ENCODE peak calls at places on chromosomes 12 and 14, in seven cellular contexts. Y, K, V, A, I, S and T are unnamed samples. For H3K4me1 and H3K9me3, the result is how much of the 10 kb centered on the place peaks cover.

GRCh38 chr12:38465020-38465419 is 148.4 kb downstream of the ALG10B start:
- DNase-seq in A (no peak), K (no peak), V (no peak), S (no peak), Y (no peak), I (no peak), T (no peak)

GRCh38 chr14:96042218-96042930 is 3.2 kb downstream of the C14orf132 start:
- DNase-seq in A (peak), I (no peak), K (no peak), V (no peak), S (no peak), Y (no peak), T (no peak)

GRCh38 chr12:121095544-121096198 is 37.0 kb upstream of the P2RX7 start:
- DNase-seq in V (peak), K (peak), I (peak), Y (peak), A (peak), S (peak), T (peak)

GRCh38 chr14:58626441-58626840 is 11.3 kb upstream of the DACT1 start:
- DNase-seq in Y (no peak), I (no peak), V (no peak), A (no peak), S (no peak), K (no peak), T (no peak)

GRCh38 chr12:1812650-1813302 is 7.6 kb upstream of the LRTM2 start:
- DNase-seq in K (no peak), I (peak), S (no peak), A (no peak), V (no peak), Y (no peak), T (no peak)

GRCh38 chr14:86824167-86824566 is 1168.8 kb downstream of the GALC start:
- DNase-seq in K (no peak), S (no peak), A (no peak), I (no peak), V (no peak), Y (no peak), T (no peak)

GRCh38 chr14:94038510-94038909 is 12.4 kb downstream of the OTUB2 start:
- DNase-seq in K (no peak), V (no peak), A (no peak), S (no peak), I (no peak), Y (no peak), T (peak)

GRCh38 chr14:29648045-29648444 is 279.6 kb downstream of the PRKD1 start:
- DNase-seq in Y (no peak), I (no peak), V (no peak), S (no peak), A (no peak), K (no peak), T (no peak)

GRCh38 chr14:35808076-35808657 is 928 bp downstream of the RALGAPA1 start:
- DNase-seq in K (no peak), I (peak), A (no peak), V (no peak), Y (no peak), S (no peak), T (peak)

GRCh38 chr14:51682411-51682810 is 30.7 kb downstream of the FRMD6 start:
- DNase-seq in Y (no peak), S (no peak), V (no peak), I (no peak), K (no peak), A (no peak), T (no peak)

GRCh38 chr12:51860986-51861385 is 12.5 kb upstream of the FIGNL2 start:
- DNase-seq in V (no peak), K (no peak), I (no peak), S (no peak), Y (no peak), A (no peak), T (no peak)

GRCh38 chr14:56341766-56342418 is 223.7 kb downstream of the PELI2 start:
- DNase-seq in V (no peak), Y (no peak), I (no peak), S (no peak), K (no peak), A (no peak), T (no peak)

GRCh38 chr12:110670161-110670701 is 18.7 kb downstream of the HVCN1 start:
- DNase-seq in Y (no peak), S (no peak), K (no peak), V (no peak), I (no peak), A (no peak), T (no peak)

GRCh38 chr12:116324684-116325664 is 47.5 kb upstream of the MED13L start:
- DNase-seq in S (no peak), A (no peak), Y (no peak), K (no peak), V (no peak), I (no peak), T (no peak)

GRCh38 chr12:22275847-22276246 is 58.7 kb downstream of the ST8SIA1 start:
- DNase-seq in S (peak), Y (peak), A (no peak), K (peak), V (peak), I (peak), T (peak)

GRCh38 chr14:20262642-20263128 is 23.6 kb downstream of the OR11H4 start:
- DNase-seq in S (no peak), A (no peak), V (no peak), I (no peak), Y (no peak), K (no peak), T (no peak)

GRCh38 chr14:32593290-32593942 is 264.3 kb downstream of the AKAP6 start:
- DNase-seq in V (no peak), I (no peak), A (no peak), Y (no peak), K (no peak), S (no peak), T (no peak)

GRCh38 chr14:72154645-72155378 is 222.6 kb downstream of the RGS6 start:
- DNase-seq in A (no peak), I (no peak), Y (no peak), V (no peak), S (no peak), K (no peak), T (no peak)

GRCh38 chr14:97408937-97409860 is 612.0 kb downstream of the VRK1 start:
- DNase-seq in V (no peak), Y (no peak), A (no peak), I (no peak), K (no peak), S (no peak), T (no peak)

GRCh38 chr14:97410667-97411286 is 613.6 kb downstream of the VRK1 start:
- DNase-seq in V (no peak), S (no peak), I (no peak), A (no peak), K (no peak), Y (no peak), T (no peak)

GRCh38 chr14:97411938-97412612 is 614.9 kb downstream of the VRK1 start:
- DNase-seq in K (no peak), I (no peak), S (no peak), A (no peak), V (no peak), Y (no peak), T (no peak)

GRCh38 chr14:97408503-97408902 is 611.3 kb downstream of the VRK1 start:
- DNase-seq in V (no peak), K (no peak), Y (no peak), S (no peak), A (no peak), I (no peak), T (no peak)

DNA sequence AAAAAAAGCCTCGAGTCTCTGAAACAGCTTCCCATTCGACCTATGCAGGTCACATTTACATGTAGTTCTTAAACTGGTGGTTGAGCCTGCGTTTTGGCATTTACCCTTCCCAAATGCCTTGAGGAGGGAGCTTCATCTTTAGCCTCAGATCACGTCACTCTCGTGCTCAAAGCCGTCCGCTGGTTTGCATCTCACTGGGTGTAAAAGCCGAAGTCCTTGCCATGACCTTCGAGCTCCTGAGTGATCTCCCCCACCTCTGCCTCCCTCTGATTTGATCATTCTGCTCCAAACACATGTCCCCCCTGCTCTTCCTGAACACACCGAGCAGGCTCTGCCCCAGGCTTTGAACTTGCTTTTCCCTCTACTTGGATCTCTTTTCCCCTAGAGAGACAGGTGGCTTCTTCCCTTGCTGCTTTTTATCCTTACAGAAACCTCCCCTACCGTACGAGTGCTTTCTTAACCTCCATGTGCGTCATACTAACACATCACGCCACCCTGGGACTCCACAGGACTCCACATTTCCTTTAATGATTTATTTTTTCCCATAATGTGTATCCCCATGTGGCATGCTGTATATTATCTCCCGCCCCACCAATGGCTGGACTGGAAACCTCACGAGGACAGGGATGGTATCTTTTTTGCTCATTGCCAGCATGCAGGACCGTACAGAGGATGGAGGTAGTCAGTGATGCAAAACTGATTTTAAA is 610.7 kb downstream of the VRK1 start:
- DNase-seq in K (no peak), A (no peak), I (no peak), S (no peak), Y (no peak), V (no peak), T (no peak)
- H3K4me1 ChIP-seq in K (under half), A (under half), I (under half), S (under half), Y (under half), V (under half), T (under half)

GRCh38 chr12:45745861-45746277 is 16.4 kb downstream of the ARID2 start:
- DNase-seq in Y (no peak), S (no peak), I (no peak), V (no peak), K (no peak), A (no peak), T (no peak)
- TF ChIP-seq CTCF in Y (peak), S (peak), I (peak), V (peak), K (no peak), A (peak), T (no peak)

GRCh38 chr12:132954471-132955048 is 1.5 kb downstream of the ZNF605 start:
- DNase-seq in Y (no peak), I (no peak), K (no peak), S (no peak), A (no peak), V (no peak), T (no peak)
- H3K9me3 ChIP-seq in Y (under half), I (under half), K (under half), S (under half), A (under half), V (under half), T (half or more)

GRCh38 chr14:24238123-24238522 is 4.3 kb downstream of the TINF2 start:
- DNase-seq in K (no peak), Y (no peak), S (no peak), A (peak), V (no peak), I (no peak), T (peak)

GRCh38 chr14:24238527-24239037 is 3.8 kb downstream of the TINF2 start:
- DNase-seq in Y (no peak), I (no peak), K (no peak), A (peak), V (no peak), S (no peak), T (no peak)

GRCh38 chr14:24235804-24236688 is 3.3 kb downstream of the GMPR2 start:
- DNase-seq in I (no peak), K (no peak), A (peak), Y (no peak), V (no peak), S (no peak), T (peak)

GRCh38 chr14:24237463-24237955 is 4.8 kb downstream of the GMPR2 start:
- DNase-seq in S (no peak), I (no peak), K (no peak), V (no peak), Y (no peak), A (peak), T (no peak)

DNA sequence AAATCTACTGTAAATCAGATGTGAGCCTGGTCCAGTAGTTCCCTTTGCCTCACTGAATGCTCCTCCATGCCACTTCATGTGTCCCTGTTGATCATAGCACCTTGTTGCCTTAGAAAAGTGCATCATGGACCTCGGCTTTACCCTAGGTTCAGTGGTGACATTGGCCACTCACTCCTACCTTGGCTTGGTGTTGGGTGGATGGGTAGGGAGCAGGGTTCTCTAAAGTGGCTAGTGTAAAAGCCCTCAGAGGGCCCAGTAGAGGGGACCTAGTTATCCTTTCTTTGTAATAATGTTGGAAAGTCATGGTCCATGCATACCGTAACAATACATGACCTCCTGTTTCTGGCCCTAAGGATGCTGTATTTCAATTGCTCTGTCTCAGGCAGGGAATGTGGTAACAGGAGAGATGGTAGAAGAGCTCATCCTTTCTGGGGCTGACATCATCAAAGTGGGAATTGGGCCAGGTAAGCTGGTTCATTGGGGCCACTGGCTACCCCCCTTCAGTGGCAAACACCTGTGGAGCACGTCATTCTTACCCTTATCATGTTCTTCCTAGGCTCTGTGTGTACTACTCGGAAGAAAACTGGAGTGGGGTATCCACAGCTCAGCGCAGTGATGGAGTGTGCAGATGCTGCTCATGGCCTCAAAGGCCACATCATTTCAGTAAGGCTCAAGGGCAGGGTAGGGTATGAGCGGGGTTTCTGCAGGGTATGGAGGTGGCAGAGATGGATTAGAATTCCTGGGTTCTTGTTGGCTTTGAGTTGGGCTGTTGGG is 4.1 kb downstream of the GMPR2 start:
- DNase-seq in V (no peak), A (peak), Y (no peak), S (no peak), I (no peak), K (no peak), T (no peak)
- H3K4me1 ChIP-seq in V (half or more), A (under half), Y (under half), S (half or more), I (half or more), K (under half), T (under half)

DNA sequence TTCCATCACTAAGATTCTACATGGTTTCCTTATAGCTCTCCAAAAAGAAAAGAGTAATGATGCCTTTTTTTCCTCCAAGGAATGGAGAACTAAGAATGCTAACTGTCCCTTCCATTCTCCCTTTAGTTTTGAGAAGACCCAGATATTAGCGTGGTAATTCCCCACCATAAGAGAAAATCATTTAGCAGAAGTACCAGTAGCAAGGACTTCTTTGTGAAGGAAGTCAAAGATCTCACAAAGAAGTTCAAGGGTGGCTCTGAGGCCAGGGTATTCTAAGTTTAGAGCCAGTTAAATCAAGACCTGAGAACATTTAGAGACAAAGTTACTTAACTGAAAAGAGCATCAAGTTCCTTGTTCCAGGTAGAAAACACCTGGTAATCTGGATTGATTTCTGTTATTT is 7.3 kb downstream of the USP15 start:
- DNase-seq in V (no peak), I (no peak), Y (no peak), K (no peak), A (no peak), S (no peak), T (no peak)
- TF ChIP-seq CTCF in V (no peak), I (no peak), Y (no peak), K (no peak), A (no peak), S (no peak), T (no peak)

DNA sequence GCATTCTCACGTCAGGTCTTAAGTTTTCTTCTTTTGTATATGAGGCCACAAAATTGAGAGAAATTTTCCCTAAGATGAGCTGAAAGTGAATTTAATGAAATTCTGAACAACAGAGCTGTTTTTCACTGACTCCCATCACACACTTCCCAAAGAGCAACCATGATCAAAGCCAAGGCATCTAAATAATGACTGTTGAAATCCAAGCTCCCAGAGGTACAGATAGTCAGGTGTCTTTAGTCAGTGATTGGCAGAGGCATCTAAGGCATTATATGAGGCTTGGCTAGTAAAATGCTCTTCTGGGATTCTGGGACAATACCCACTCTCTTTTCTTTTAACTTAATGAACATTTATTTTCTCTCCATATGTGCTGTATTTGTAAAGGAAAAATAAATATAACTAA is 1.0 kb upstream of the SSTR1 start:
- DNase-seq in S (no peak), I (no peak), V (no peak), A (no peak), Y (no peak), K (no peak), T (no peak)
- H3K9me3 ChIP-seq in S (under half), I (under half), V (under half), A (under half), Y (under half), K (under half), T (under half)

GRCh38 chr14:50061664-50062437 is 54.5 kb downstream of the VCPKMT start:
- DNase-seq in S (no peak), V (no peak), K (peak), I (peak), A (peak), Y (no peak), T (peak)
- H3K4me1 ChIP-seq in S (under half), V (half or more), K (under half), I (under half), A (under half), Y (under half), T (under half)